ENCODE peak calls at places on chromosomes 5 and 9, in four cellular contexts. H is activated CD8-positive, alpha-beta T cell treated with anti-CD3 and anti-CD28 coated beads for 36 hours; S is omental fat pad; T is MCF 10A. U is an unnamed sample.
A peak's percentile ranks its signal among the peaks of the same experiment; 100 is the strongest.

GRCh38 chr5:15209053-15209762 is 290.8 kb upstream of the FBXL7 start:
- DNase-seq in H (no peak), S (no peak), T (no peak), U (no peak)

GRCh38 chr5:115594343-115595047 is 7.8 kb downstream of the TICAM2 start:
- DNase-seq in H (no peak), S (no peak), T (peak; percentile 23), U (no peak)

GRCh38 chr5:170681013-170681433 is 102.5 kb upstream of the GABRP start:
- DNase-seq in H (peak; percentile 70), S (no peak), T (peak; percentile 37), U (no peak)

GRCh38 chr5:83877911-83878706 is 157.5 kb upstream of the HAPLN1 start:
- DNase-seq in H (no peak), S (no peak), T (no peak), U (no peak)

GRCh38 chr5:9546973-9547947 is 1.4 kb upstream of the SEMA5A start:
- DNase-seq in H (no peak), S (no peak), T (no peak), U (no peak)

GRCh38 chr5:41793156-41793770 is 77.0 kb downstream of the OXCT1 start:
- DNase-seq in H (no peak), S (no peak), T (peak; percentile 66), U (no peak)

GRCh38 chr9:14340536-14340935 is 26.6 kb upstream of the NFIB start:
- DNase-seq in H (no peak), S (no peak), T (no peak), U (no peak)

GRCh38 chr9:37371565-37372464 is 50.7 kb upstream of the GRHPR start:
- DNase-seq in H (peak; percentile 34), S (no peak), T (peak; percentile 25), U (peak; percentile 48)

GRCh38 chr5:126280343-126280742 is 142.9 kb upstream of the GRAMD2B start:
- DNase-seq in H (no peak), S (no peak), T (no peak), U (no peak)

GRCh38 chr9:114031037-114031436 is 47.1 kb downstream of the AMBP start:
- DNase-seq in H (no peak), S (no peak), T (no peak), U (no peak)

GRCh38 chr5:94672746-94673145 is 54.3 kb downstream of the SLF1 start:
- DNase-seq in H (no peak), S (no peak), T (no peak), U (no peak)

GRCh38 chr5:159547466-159548195 is 217.3 kb upstream of the IL12B start:
- DNase-seq in H (no peak), S (no peak), T (no peak), U (no peak)

GRCh38 chr9:129487658-129488483 is 133.0 kb downstream of the C9orf50 start:
- DNase-seq in H (peak; percentile 72), S (no peak), T (peak; percentile 70), U (no peak)

GRCh38 chr5:68839019-68839552 is 254.7 kb upstream of the SLC30A5 start:
- DNase-seq in H (no peak), S (no peak), T (peak; percentile 15), U (no peak)

GRCh38 chr9:136089697-136090045 is 5.4 kb downstream of the NACC2 start:
- DNase-seq in H (peak; percentile 5), S (no peak), T (peak; percentile 53), U (no peak)

GRCh38 chr9:26205316-26205715 is 527.1 kb upstream of the TUSC1 start:
- DNase-seq in H (no peak), S (no peak), T (no peak), U (no peak)

GRCh38 chr5:141637693-141638419 is 1.1 kb downstream of the RELL2 start:
- DNase-seq in H (peak; percentile 81), S (no peak), T (peak; percentile 52), U (peak; percentile 58)

GRCh38 chr5:154325566-154325965 is 120.2 kb upstream of the SAP30L start:
- DNase-seq in H (no peak), S (no peak), T (no peak), U (no peak)

GRCh38 chr5:43105369-43106289 is 15.1 kb upstream of the ZNF131 start:
- DNase-seq in H (peak; percentile 93), S (peak; percentile 79), T (peak; percentile 94), U (peak; percentile 73)

GRCh38 chr9:97793067-97793466 is 60.0 kb upstream of the FOXE1 start:
- DNase-seq in H (no peak), S (no peak), T (no peak), U (no peak)

GRCh38 chr5:93017854-93018253 is 563.2 kb downstream of the NR2F1-AS1 start:
- DNase-seq in H (no peak), S (no peak), T (peak; percentile 74), U (no peak)

GRCh38 chr9:78031271-78031825 is at the start of gene GNAQ:
- DNase-seq in H (peak; percentile 46), S (no peak), T (peak; percentile 9), U (no peak)

GRCh38 chr5:86981898-86982297 is 285.8 kb upstream of the RASA1 start:
- DNase-seq in H (no peak), S (no peak), T (no peak), U (no peak)

GRCh38 chr5:135141303-135142268 is 107.6 kb upstream of the PITX1 start:
- DNase-seq in H (no peak), S (no peak), T (peak; percentile 94), U (no peak)

DNA sequence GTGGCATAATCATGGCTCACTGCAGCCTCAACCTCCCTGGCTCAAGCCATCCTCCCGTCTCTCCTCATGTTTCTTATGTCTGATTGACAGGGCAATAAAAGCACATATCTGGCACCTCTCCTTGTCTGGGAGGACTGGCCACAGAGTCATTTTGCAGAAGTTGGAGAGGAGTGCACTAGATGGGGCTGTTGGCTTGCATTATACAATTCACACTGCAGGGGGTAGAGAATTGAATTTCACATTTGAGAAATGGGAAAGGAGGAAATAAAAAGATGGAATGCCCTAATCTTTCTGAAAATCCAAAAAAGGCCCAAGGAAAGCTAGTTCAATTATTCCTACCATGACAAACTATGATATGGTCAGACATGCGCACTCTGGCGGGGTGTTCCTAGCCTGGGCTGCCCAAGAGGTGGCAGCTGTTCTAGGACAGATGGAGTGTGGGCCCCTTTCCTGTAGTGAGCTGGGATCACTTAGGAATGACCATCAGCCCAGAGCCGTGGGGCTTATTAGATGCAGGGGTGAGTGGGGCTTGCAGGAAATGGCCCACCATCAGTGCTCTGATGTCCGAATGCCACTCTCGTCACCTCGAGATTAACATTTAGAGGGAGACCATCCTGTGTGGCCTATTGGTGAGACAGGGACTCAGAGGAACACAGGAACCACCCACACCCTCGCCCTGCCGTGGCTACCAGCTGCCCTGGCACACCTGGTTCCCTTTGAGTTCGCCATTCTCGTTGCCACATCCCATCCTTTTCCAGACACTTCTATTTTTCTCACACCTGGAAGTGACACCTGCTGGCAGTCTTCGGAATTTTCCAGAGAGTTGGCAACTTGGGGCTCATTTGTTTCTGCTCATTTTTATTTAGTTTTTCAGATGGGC is 21.8 kb upstream of the ANKRD18A start:
- DNase-seq in H (peak; percentile 7), S (no peak), T (peak; percentile 76), U (no peak)
- TF ChIP-seq CTCF in H (no peak), S (no peak), T (peak; percentile 70), U (no peak)

GRCh38 chr9:38668791-38669466 is 48.5 kb upstream of the ANKRD18A start:
- DNase-seq in H (no peak), S (no peak), T (no peak), U (no peak)

GRCh38 chr9:38659538-38659937 is 39.1 kb upstream of the ANKRD18A start:
- DNase-seq in H (no peak), S (no peak), T (no peak), U (no peak)

DNA sequence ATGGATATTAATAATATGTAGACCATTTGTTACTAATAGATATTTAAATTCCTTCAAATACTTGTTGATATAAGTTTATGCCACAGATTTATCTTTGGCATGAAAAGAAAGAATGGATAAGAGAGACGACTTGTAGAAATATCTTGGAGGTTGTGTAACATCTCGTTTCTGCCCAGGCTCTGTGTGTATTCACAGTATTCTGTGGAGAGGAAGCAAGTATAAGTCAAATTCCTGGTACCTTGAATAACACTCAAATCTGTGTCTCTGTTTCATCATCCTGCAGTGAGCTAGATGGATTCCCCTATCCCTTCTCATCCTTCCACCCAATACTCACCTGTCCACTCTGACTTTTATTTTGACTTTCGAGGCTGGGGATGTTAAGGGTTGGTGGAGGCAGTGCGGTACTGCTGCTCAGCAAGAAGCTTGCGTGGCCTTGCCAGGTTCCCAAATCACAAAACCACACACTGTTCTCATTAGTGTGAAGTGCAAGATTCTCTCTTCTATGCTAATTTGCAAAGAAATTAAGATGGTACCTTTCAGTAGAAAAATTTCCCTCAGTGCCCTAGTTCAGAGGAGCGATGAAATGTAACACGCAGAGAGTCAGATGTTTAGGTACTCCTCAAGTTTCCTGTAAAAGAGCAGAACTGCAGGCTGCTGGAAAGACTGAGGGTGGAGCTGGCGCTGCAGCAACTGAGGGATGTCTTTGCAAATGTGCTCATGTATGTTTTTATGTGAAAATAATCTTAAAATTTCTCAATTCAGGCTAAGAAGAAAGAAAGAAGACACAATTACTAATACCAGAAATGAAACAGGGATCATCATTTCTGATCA is 42.6 kb upstream of the ANKRD18A start:
- DNase-seq in H (no peak), S (no peak), T (peak; percentile 25), U (no peak)
- TF ChIP-seq CTCF in H (no peak), S (no peak), T (peak; percentile 28), U (no peak)

DNA sequence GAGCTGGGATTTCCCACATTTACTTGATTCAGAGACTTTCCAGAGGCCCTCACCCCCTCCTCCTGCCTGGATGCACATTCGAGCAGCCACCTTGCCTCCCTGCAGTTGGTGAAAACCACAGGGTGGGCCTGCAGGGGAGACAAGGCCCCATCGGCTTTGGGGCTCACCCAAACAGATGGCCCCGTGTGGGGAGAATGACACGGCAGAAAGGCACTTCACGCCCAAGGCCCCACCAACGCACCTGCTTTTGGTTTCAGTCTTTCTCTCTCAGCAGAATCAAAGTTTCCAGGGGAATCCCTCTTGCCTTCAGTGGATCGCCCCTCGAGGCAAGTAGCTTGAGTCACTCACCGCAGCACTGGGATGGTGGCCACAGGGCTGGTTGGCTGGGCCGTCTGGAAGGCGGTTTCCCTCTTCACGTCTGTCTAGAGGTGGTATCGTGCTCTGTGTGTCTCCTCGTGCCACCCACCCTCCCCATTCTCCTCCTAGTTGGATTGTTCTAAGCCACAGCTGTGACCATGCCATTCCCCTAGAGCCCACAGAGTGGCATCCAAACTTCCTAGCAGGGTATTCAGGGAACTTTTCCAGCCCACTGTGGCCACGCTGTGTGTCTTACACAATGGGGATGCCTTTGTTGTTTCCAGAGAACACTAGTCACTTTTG is 31.8 kb downstream of the SEC61B start:
- DNase-seq in H (peak; percentile 98), S (no peak), T (peak; percentile 66), U (peak; percentile 73)
- TF ChIP-seq CTCF in H (no peak), S (no peak), T (no peak), U (no peak)

GRCh38 chr9:127935765-127936221 is 1.9 kb downstream of the DPM2 start:
- DNase-seq in H (peak; percentile 64), S (no peak), T (no peak), U (no peak)

GRCh38 chr9:127934986-127935385 is 2.7 kb downstream of the DPM2 start:
- DNase-seq in H (no peak), S (no peak), T (no peak), U (no peak)

GRCh38 chr9:127937383-127938297 is at the start of gene DPM2:
- DNase-seq in H (peak; percentile 91), S (no peak), T (peak; percentile 72), U (peak; percentile 82)

GRCh38 chr9:127937046-127937382 is 640 bp downstream of the DPM2 start:
- DNase-seq in H (no peak), S (no peak), T (no peak), U (no peak)

DNA sequence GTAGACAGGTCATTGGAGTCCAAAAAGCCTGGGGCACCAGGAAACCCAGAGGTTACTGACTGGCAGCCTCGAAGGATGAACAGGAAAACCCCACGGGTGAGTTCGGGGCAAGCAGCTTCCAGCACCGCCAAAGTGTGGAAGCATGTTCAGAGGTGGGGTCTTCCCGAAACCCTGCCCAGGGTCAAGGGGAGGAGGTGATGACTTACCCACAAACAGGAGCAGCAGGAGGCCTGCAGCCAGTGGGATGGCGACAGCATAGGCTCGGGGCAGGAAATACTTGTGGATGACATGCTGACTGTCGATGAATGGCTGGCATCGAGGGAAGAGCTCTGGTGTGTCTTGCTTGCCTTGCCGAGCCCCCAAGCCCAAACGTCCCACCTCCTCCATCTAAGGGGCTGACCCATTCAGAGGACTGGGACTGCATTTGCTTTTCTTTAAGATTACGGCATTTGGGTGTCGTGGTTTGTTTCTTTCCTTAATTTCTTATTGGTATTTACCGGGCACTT is 1.3 kb downstream of the DPM2 start:
- DNase-seq in H (no peak), S (no peak), T (no peak), U (no peak)
- TF ChIP-seq CTCF in H (no peak), S (no peak), T (no peak), U (no peak)

U was measured in activated B cell treated with CpG ODN at 0.5 μM for 24 hours.